ENCODE peak calls at places on chromosomes 4 and X, in eight cellular contexts. Z is MM.1S; U is adrenal gland; K is CD4-positive, CD25-positive, alpha-beta regulatory T cell; T is prostate gland; B is psoas muscle; J is heart left ventricle; Y is uterus. X is an unnamed sample. For H3K4me1, the result is how much of the 10 kb centered on the place peaks cover.

GRCh38 chr4:169228076-169228475 is 42.7 kb downstream of the SH3RF1 start:
- DNase-seq in Y (no peak), T (no peak), U (no peak), Z (no peak), K (no peak), J (no peak), B (no peak), X (no peak)

GRCh38 chrX:2811271-2811670 is 17.5 kb upstream of the GYG2 start:
- DNase-seq in U (no peak), Y (no peak), J (no peak), T (no peak), K (no peak), Z (no peak), B (no peak), X (no peak)

GRCh38 chr4:46656071-46656470 is 253.0 kb downstream of the COX7B2 start:
- DNase-seq in Y (no peak), B (no peak), U (no peak), Z (no peak), K (no peak), T (no peak), J (no peak), X (no peak)

GRCh38 chr4:124234771-124235170 is 477.8 kb downstream of the ANKRD50 start:
- DNase-seq in U (no peak), T (no peak), Z (no peak), K (no peak), J (no peak), B (no peak), Y (no peak), X (no peak)

GRCh38 chrX:18377802-18378201 is 23.3 kb upstream of the SCML2 start:
- DNase-seq in Z (peak), K (peak), T (no peak), J (no peak), B (no peak), Y (no peak), U (peak), X (peak)

GRCh38 chr4:48739560-48740019 is 40.5 kb downstream of the FRYL start:
- DNase-seq in K (peak), U (no peak), J (no peak), Z (no peak), B (no peak), Y (no peak), T (no peak), X (no peak)

GRCh38 chr4:55214172-55214571 is 88.8 kb upstream of the KDR start:
- DNase-seq in B (no peak), Y (no peak), J (no peak), Z (no peak), U (peak), K (no peak), T (no peak), X (peak)

GRCh38 chr4:158444621-158445020 is 77.1 kb upstream of the RXFP1 start:
- DNase-seq in T (no peak), Z (no peak), Y (no peak), U (no peak), B (no peak), K (no peak), J (no peak), X (no peak)

GRCh38 chr4:26907731-26908599 is 47.3 kb downstream of the STIM2 start:
- DNase-seq in Y (no peak), B (no peak), Z (peak), T (no peak), K (no peak), J (no peak), U (no peak), X (no peak)
- H3K4me3 ChIP-seq in Y (no peak), B (no peak), Z (no peak), T (no peak), K (no peak), J (no peak), U (no peak), X (no peak)

GRCh38 chr4:139977838-139978604 is 176.0 kb downstream of the MAML3 start:
- DNase-seq in T (no peak), Y (no peak), B (no peak), K (no peak), U (no peak), Z (no peak), J (no peak), X (no peak)
- H3K4me1 ChIP-seq in T (under half), Y (under half), B (under half), K (under half), U (under half), Z (under half), J (under half), X (under half)

GRCh38 chr4:175443547-175443946 is 368.5 kb downstream of the GPM6A start:
- DNase-seq in Y (no peak), B (no peak), J (no peak), Z (no peak), K (no peak), T (no peak), U (no peak), X (peak)
- H3K4me3 ChIP-seq in Y (no peak), B (no peak), J (no peak), Z (no peak), K (no peak), T (no peak), U (no peak), X (no peak)

DNA sequence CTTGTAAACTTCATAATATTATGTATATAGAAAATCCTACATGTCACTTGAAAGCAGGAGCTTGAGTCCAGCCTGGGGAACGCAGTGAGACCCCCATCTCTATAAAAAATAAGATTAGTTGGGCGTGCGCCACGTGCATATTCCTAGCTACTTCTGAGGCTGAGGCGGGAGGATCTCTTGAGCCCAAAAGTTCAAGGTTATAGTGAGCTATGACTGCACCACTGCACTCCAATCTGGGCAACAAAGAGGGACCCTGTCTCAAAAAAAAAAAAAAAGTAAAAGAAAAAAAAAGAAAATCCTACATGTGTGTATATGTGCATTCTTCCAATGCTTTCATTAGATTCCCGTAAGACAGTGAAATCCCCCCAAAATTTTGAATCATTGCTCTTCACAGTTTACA is 1.7 kb downstream of the SEC31A start:
- DNase-seq in Z (no peak), J (no peak), T (no peak), B (no peak), K (no peak), Y (no peak), U (no peak), X (no peak)
- H3K4me1 ChIP-seq in Z (under half), J (under half), T (under half), B (under half), K (under half), Y (under half), U (under half), X (half or more)

DNA sequence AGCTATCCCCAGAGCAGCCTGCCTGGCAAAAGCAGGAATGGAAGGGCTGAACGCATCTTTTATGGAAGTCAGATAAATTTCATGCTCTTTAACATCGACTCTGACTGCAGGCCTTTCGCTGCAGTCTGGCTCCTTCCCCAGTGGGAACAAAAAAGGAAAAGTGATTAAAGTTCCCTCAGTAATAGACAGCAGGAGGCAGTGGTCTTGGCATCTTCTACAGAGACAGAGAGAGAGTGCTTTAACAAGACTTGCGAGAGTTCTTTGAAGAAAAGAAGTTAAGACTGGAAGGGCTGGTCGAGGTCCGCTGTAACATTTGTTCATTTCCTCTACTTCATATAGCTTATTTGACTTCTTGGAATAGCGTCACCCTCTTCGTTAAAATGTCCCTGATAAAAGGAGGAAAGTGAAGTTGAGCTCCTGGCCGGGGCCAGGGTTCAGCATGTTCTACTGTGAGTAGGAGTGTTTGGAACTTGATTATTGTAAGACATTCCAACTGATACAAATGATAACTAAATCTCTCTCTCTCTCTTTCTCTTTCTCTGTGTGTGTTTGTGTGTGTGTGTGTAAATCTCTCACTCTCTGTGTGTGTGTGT is 179.8 kb downstream of the SLIT2 start:
- DNase-seq in T (no peak), K (no peak), Y (peak), U (no peak), Z (no peak), B (no peak), J (no peak), X (no peak)
- H3K4me3 ChIP-seq in T (no peak), K (no peak), Y (no peak), U (peak), Z (no peak), B (no peak), J (peak), X (no peak)